ENCODE peak calls at places on chromosomes 13 and 19, in four cellular contexts. One of them, this sample, is unnamed.

GRCh38 chr19:40599331-40600085 is 1.7 kb upstream of the LTBP4 start:
- DNase-seq in left colon: no peak
- DNase-seq in heart right ventricle: peak; percentile 37
- DNase-seq in effector memory CD4-positive, alpha-beta T cell: no peak
- DNase-seq in this sample: peak; percentile 55

GRCh38 chr13:70889163-70889562 is 780.9 kb upstream of the KLHL1 start:
- DNase-seq in left colon: no peak
- DNase-seq in heart right ventricle: no peak
- DNase-seq in effector memory CD4-positive, alpha-beta T cell: no peak
- DNase-seq in this sample: no peak

GRCh38 chr13:51999525-51999924 is 11.7 kb downstream of the ATP7B start:
- DNase-seq in left colon: no peak
- DNase-seq in heart right ventricle: peak; percentile 64
- DNase-seq in effector memory CD4-positive, alpha-beta T cell: no peak
- DNase-seq in this sample: no peak

GRCh38 chr13:93771782-93772181 is 545.2 kb downstream of the GPC6 start:
- DNase-seq in left colon: no peak
- DNase-seq in heart right ventricle: no peak
- DNase-seq in effector memory CD4-positive, alpha-beta T cell: no peak
- DNase-seq in this sample: no peak

GRCh38 chr13:73061478-73062275 is 2.9 kb downstream of the KLF5 start:
- DNase-seq in left colon: peak; percentile 55
- DNase-seq in heart right ventricle: no peak
- DNase-seq in effector memory CD4-positive, alpha-beta T cell: no peak
- DNase-seq in this sample: peak; percentile 64

GRCh38 chr19:46529622-46530451 is 34.2 kb upstream of the PNMA8B start:
- DNase-seq in left colon: peak; percentile 67
- DNase-seq in heart right ventricle: peak; percentile 73
- DNase-seq in effector memory CD4-positive, alpha-beta T cell: peak; percentile 59
- DNase-seq in this sample: peak; percentile 69

GRCh38 chr13:50222569-50223332 is 207.5 kb downstream of the KCNRG start:
- DNase-seq in left colon: peak; percentile 50
- DNase-seq in heart right ventricle: peak; percentile 76
- DNase-seq in effector memory CD4-positive, alpha-beta T cell: no peak
- DNase-seq in this sample: no peak

GRCh38 chr13:40445557-40445990 is 220.9 kb downstream of the FOXO1 start:
- DNase-seq in left colon: peak; percentile 40
- DNase-seq in heart right ventricle: peak; percentile 56
- DNase-seq in effector memory CD4-positive, alpha-beta T cell: no peak
- DNase-seq in this sample: no peak

GRCh38 chr13:85710545-85710944 is 88.7 kb downstream of the SLITRK6 start:
- DNase-seq in left colon: no peak
- DNase-seq in heart right ventricle: no peak
- DNase-seq in effector memory CD4-positive, alpha-beta T cell: no peak
- DNase-seq in this sample: no peak

GRCh38 chr19:46753420-46754155 is 7.3 kb upstream of the STRN4 start:
- DNase-seq in left colon: peak; percentile 85
- DNase-seq in heart right ventricle: peak; percentile 52
- DNase-seq in effector memory CD4-positive, alpha-beta T cell: peak; percentile 40
- DNase-seq in this sample: peak; percentile 74

GRCh38 chr19:3760871-3761361 is 576 bp downstream of the APBA3 start:
- DNase-seq in left colon: no peak
- DNase-seq in heart right ventricle: no peak
- DNase-seq in effector memory CD4-positive, alpha-beta T cell: no peak
- DNase-seq in this sample: no peak